ENCODE peak calls at places on chromosomes 7 and 10, in four cellular contexts. R is tibial nerve, S is PC-9, Z is IMR-90. W is an unnamed sample.

GRCh38 chr10:80581469-80581835 is 43.8 kb downstream of the SH2D4B start:
- DNase-seq in R (no peak), S (no peak), Z (no peak), W (no peak)

GRCh38 chr7:265998-266850 is 23.7 kb upstream of the FOXL3 start:
- DNase-seq in R (peak), S (no peak), Z (no peak), W (no peak)

GRCh38 chr7:134892002-134892693 is 94.2 kb upstream of the AGBL3 start:
- DNase-seq in Z (peak), R (no peak), S (no peak), W (no peak)

GRCh38 chr7:55344840-55345239 is 20.3 kb upstream of the LANCL2 start:
- DNase-seq in R (no peak), S (no peak), Z (no peak), W (no peak)

GRCh38 chr10:110430369-110431273 is 67.1 kb upstream of the DUSP5 start:
- DNase-seq in R (no peak), Z (no peak), S (no peak), W (no peak)

GRCh38 chr10:5744849-5745248 is 60.2 kb downstream of the TASOR2 start:
- DNase-seq in R (no peak), Z (no peak), S (no peak), W (no peak)

GRCh38 chr7:25949672-25950487 is 202.1 kb upstream of the NFE2L3 start:
- DNase-seq in Z (no peak), R (no peak), S (no peak), W (no peak)

GRCh38 chr10:32983333-32983909 is 25.4 kb upstream of the ITGB1 start:
- DNase-seq in S (peak), R (no peak), Z (peak), W (no peak)

GRCh38 chr10:132450825-132451505 is 54.0 kb downstream of the PWWP2B start:
- DNase-seq in Z (no peak), R (no peak), S (no peak), W (peak)

GRCh38 chr10:116385994-116386809 is 41.4 kb upstream of the PNLIPRP3 start:
- DNase-seq in S (no peak), Z (peak), R (no peak), W (no peak)

GRCh38 chr10:28470873-28471704 is 61.8 kb upstream of the WAC start:
- DNase-seq in R (no peak), Z (no peak), S (no peak), W (no peak)

GRCh38 chr10:128147669-128148068 is 21.4 kb upstream of the MKI67 start:
- DNase-seq in R (no peak), S (no peak), Z (peak), W (no peak)
- H3K27ac ChIP-seq in R (no peak), S (no peak), Z (no peak), W (no peak)

DNA sequence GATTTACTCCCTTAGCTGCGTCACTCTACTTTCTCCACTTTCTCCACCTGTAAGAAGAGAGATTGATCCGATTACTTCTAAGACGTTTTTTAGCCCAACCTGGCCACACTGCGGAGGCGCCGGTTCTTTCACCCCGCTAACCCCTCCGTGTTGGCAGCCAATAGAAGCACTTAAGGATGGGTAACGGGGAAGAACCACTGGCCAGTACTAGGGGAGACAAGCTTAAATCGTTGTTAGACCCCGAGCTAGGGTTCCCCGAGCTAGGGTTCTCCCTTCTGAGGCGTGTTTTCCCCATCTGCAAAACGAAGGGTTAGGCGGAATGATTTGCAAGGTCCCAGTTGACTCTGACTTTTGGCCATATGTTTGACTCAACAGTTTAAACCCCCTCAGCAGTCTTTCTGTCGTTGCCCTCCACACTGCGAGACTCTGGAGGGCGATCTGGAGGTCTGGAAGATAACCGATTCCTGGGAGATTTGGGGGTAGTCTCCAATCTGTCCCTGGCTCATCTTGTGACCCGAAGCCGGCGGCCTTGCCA is 644 bp downstream of the UMAD1 start:
- DNase-seq in R (no peak), S (no peak), Z (peak), W (no peak)
- H3K27ac ChIP-seq in R (peak), S (peak), Z (peak), W (peak)

GRCh38 chr10:69847883-69848282 is 46.2 kb downstream of the COL13A1 start:
- DNase-seq in R (no peak), Z (peak), S (no peak), W (no peak)

GRCh38 chr10:69848454-69848853 is 46.7 kb downstream of the COL13A1 start:
- DNase-seq in R (no peak), Z (no peak), S (no peak), W (no peak)

GRCh38 chr10:69846252-69847000 is 44.7 kb downstream of the COL13A1 start:
- DNase-seq in Z (peak), S (no peak), R (no peak), W (no peak)

GRCh38 chr10:69845574-69846251 is 44.0 kb downstream of the COL13A1 start:
- DNase-seq in R (no peak), S (no peak), Z (peak), W (peak)

GRCh38 chr10:69847458-69847857 is 45.8 kb downstream of the COL13A1 start:
- DNase-seq in R (no peak), S (no peak), Z (peak), W (no peak)
- H3K27ac ChIP-seq in R (no peak), S (no peak), Z (no peak), W (no peak)

GRCh38 chr10:86755454-86755739 is 1.0 kb upstream of the BMPR1A start:
- DNase-seq in S (no peak), R (no peak), Z (no peak), W (no peak)

GRCh38 chr10:86758231-86759072 is 2.0 kb downstream of the BMPR1A start:
- DNase-seq in Z (peak), R (no peak), S (no peak), W (no peak)

GRCh38 chr10:86757110-86757790 is 831 bp downstream of the BMPR1A start:
- DNase-seq in S (peak), R (peak), Z (peak), W (peak)

GRCh38 chr10:86755740-86756510 is 494 bp upstream of the BMPR1A start:
- DNase-seq in Z (peak), R (peak), S (peak), W (peak)

GRCh38 chr10:86756511-86757109 is at the start of gene BMPR1A:
- DNase-seq in R (no peak), S (no peak), Z (peak), W (peak)
- H3K27ac ChIP-seq in R (peak), S (peak), Z (peak), W (peak)

DNA sequence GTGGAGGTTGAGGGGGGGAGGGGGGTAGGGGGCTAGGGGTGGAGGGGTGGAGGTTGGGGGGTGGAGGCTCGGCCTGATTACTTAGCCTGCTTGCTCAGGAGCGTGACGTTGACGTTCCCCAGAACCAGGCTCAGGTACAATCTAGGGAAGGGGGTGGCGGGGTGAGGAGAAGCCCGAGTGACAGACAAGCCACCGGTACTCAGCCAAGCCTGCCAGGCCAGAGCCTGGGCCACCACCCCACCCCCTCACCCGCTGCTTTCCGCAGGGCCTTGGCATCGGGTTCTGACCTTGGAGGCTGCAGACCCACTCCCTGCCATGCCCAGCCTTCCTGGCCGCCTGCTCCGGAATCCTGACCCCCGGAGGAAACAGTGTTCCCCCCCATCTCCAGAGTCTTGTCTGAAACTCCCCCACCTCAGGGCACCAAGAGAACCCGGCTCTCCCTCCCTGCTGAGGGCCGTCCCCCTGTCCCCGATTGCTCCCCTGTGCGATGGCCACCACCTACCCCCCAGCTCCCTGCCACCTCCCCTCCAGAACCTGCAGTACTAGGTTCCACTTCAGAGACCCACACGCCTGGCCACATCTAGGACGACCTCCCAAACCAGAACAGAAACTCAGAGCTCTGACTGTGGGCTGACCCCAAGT is 5.2 kb downstream of the TMEM120A start:
- DNase-seq in S (no peak), R (no peak), Z (no peak), W (peak)
- H3K27ac ChIP-seq in S (no peak), R (peak), Z (no peak), W (peak)

W was measured in heart right ventricle.